ENCODE peak calls at places on chromosomes 2 and 18, in five cellular contexts. J is GM13976, Z is thoracic aorta, A is SK-N-SH, Q is psoas muscle. N is an unnamed sample.

GRCh38 chr2:28855193-28855592 is 14.9 kb downstream of the TRMT61B start:
- DNase-seq in Z (no peak), A (no peak), J (no peak), Q (no peak), N (no peak)

GRCh38 chr2:85395912-85396475 is 14.2 kb downstream of the CAPG start:
- DNase-seq in A (no peak), Q (no peak), Z (no peak), J (no peak), N (no peak)

GRCh38 chr2:227511239-227511930 is 39.4 kb downstream of the AGFG1 start:
- DNase-seq in Z (no peak), J (no peak), Q (no peak), A (no peak), N (no peak)

GRCh38 chr2:170571612-170572011 is 143.5 kb upstream of the SP5 start:
- DNase-seq in A (no peak), Z (no peak), Q (no peak), J (no peak), N (no peak)

GRCh38 chr2:45168731-45169338 is 159.6 kb upstream of the SIX2 start:
- DNase-seq in J (peak), Q (peak), A (peak), Z (no peak), N (peak)

GRCh38 chr2:138356178-138356577 is 145.4 kb upstream of the SPOPL start:
- DNase-seq in A (no peak), J (no peak), Z (no peak), Q (no peak), N (no peak)

GRCh38 chr2:41998201-41998781 is 49.5 kb upstream of the PKDCC start:
- DNase-seq in A (no peak), Q (no peak), J (no peak), Z (no peak), N (no peak)

GRCh38 chr2:7011376-7012083 is 94.3 kb downstream of the RNF144A start:
- DNase-seq in Z (no peak), Q (no peak), J (no peak), A (no peak), N (no peak)

GRCh38 chr2:196205891-196206408 is 34.6 kb upstream of the STK17B start:
- DNase-seq in A (no peak), Z (no peak), Q (no peak), J (no peak), N (no peak)

GRCh38 chr2:205139822-205140612 is 542.3 kb upstream of the NRP2 start:
- DNase-seq in Z (no peak), J (no peak), Q (peak), A (no peak), N (peak)

GRCh38 chr2:30872797-30873196 is 65.6 kb upstream of the CAPN13 start:
- DNase-seq in A (no peak), J (no peak), Z (no peak), Q (no peak), N (no peak)

GRCh38 chr2:224449212-224450147 is 47.6 kb upstream of the FAM124B start:
- DNase-seq in J (peak), Z (no peak), Q (no peak), A (peak), N (no peak)

GRCh38 chr18:59127047-59127446 is 12.6 kb upstream of the SEC11C start:
- DNase-seq in Q (no peak), Z (no peak), A (no peak), J (no peak), N (no peak)

GRCh38 chr18:9898792-9899549 is 13.2 kb downstream of the TXNDC2 start:
- DNase-seq in Q (no peak), J (no peak), Z (no peak), A (no peak), N (no peak)

GRCh38 chr2:119049968-119050657 is 108.1 kb downstream of the MARCO start:
- DNase-seq in Q (no peak), Z (no peak), A (no peak), J (no peak), N (no peak)

GRCh38 chr2:43402002-43402401 is 175.6 kb upstream of the ZFP36L2 start:
- DNase-seq in Q (no peak), A (no peak), J (peak), Z (no peak), N (no peak)

GRCh38 chr2:238847841-238848565 is at the start of gene TWIST2:
- DNase-seq in J (no peak), A (peak), Z (peak), Q (peak), N (peak)

GRCh38 chr18:9017170-9017899 is 85.2 kb upstream of the NDUFV2 start:
- DNase-seq in A (peak), Q (peak), J (peak), Z (peak), N (peak)

GRCh38 chr2:96116424-96116878 is at the start of gene ADRA2B:
- DNase-seq in J (peak), Z (no peak), A (peak), Q (no peak), N (no peak)

GRCh38 chr2:108965540-108966299 is 23.3 kb downstream of the EDAR start:
- DNase-seq in Z (no peak), Q (no peak), J (no peak), A (no peak), N (no peak)

GRCh38 chr2:43077876-43078275 is 148.5 kb downstream of the ZFP36L2 start:
- DNase-seq in A (no peak), Q (no peak), J (no peak), Z (no peak), N (no peak)

GRCh38 chr18:41906528-41907256 is 48.3 kb upstream of the PIK3C3 start:
- DNase-seq in A (peak), Z (no peak), Q (no peak), J (peak), N (peak)

GRCh38 chr2:26299488-26300092 is 46.4 kb upstream of the SELENOI start:
- DNase-seq in Z (no peak), A (no peak), Q (no peak), J (no peak), N (peak)

GRCh38 chr2:40886100-40886499 is 434.2 kb upstream of the SLC8A1 start:
- DNase-seq in Q (no peak), Z (no peak), A (no peak), J (no peak), N (no peak)

GRCh38 chr2:136322436-136322835 is 204.5 kb upstream of the CXCR4 start:
- DNase-seq in Z (no peak), J (no peak), A (no peak), Q (no peak), N (no peak)

GRCh38 chr2:132568679-132569078 is 101.3 kb downstream of the LYPD1 start:
- DNase-seq in A (no peak), Q (no peak), J (no peak), Z (no peak), N (no peak)

GRCh38 chr2:60926751-60927568 is 45.6 kb downstream of the REL start:
- DNase-seq in Z (no peak), A (no peak), Q (no peak), J (no peak), N (no peak)

GRCh38 chr18:6747646-6748045 is 18.1 kb downstream of the ARHGAP28 start:
- DNase-seq in A (no peak), Z (no peak), Q (no peak), J (no peak), N (no peak)

GRCh38 chr2:96147593-96148201 is 2.5 kb upstream of the DUSP2 start:
- DNase-seq in Z (peak), J (no peak), Q (no peak), A (peak), N (no peak)

GRCh38 chr2:239648607-239649006 is 247.8 kb upstream of the HDAC4 start:
- DNase-seq in A (no peak), Z (no peak), J (no peak), Q (no peak), N (no peak)

GRCh38 chr2:111950241-111950640 is 51.8 kb downstream of the MERTK start:
- DNase-seq in Z (no peak), J (no peak), Q (no peak), A (no peak), N (no peak)

GRCh38 chr2:240353086-240353798 is 82.2 kb upstream of the GPC1 start:
- DNase-seq in J (no peak), Z (no peak), Q (no peak), A (peak), N (no peak)

GRCh38 chr2:215793747-215794595 is 219.4 kb downstream of the MREG start:
- DNase-seq in Z (peak), Q (no peak), J (no peak), A (no peak), N (no peak)

GRCh38 chr2:204483497-204484164 is 61.6 kb upstream of the PARD3B start:
- DNase-seq in Q (no peak), A (peak), J (no peak), Z (no peak), N (no peak)

GRCh38 chr2:156803243-156803642 is 367.1 kb downstream of the GPD2 start:
- DNase-seq in Z (no peak), Q (no peak), J (no peak), A (no peak), N (no peak)

DNA sequence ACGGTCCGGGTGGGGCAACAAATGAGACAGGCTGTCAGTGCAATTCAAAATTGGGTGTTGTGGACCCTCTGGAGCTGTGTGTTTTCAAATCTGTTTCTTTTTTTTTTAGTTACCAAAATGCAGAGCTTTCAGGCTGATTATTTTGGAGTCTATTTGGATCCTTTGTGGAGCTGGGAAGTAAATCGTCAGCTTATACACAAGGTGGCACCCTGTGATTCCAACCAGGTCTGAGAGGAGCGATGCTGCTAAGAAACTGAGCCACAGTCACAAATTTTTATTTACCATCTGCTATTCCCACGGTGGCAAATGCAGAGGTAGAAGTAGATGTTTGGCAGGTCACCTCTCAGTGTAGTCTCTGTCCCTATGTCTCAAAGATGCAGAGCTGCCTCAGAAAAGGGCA is 3.8 kb upstream of the EPC2 start:
- DNase-seq in Z (no peak), J (no peak), A (peak), Q (no peak), N (no peak)
- TF ChIP-seq CTCF in Z (no peak), J (no peak), A (peak), Q (no peak), N (no peak)

GRCh38 chr2:8539743-8540551 is 141.9 kb upstream of the ID2 start:
- DNase-seq in Q (no peak), A (peak), J (no peak), Z (no peak), N (no peak)
- TF ChIP-seq CTCF in Q (no peak), A (no peak), J (no peak), Z (no peak), N (no peak)

GRCh38 chr2:19688059-19688458 is 213.7 kb downstream of the TTC32 start:
- DNase-seq in Z (peak), A (no peak), J (no peak), Q (no peak), N (no peak)
- TF ChIP-seq CTCF in Z (no peak), A (no peak), J (no peak), Q (no peak), N (no peak)

DNA sequence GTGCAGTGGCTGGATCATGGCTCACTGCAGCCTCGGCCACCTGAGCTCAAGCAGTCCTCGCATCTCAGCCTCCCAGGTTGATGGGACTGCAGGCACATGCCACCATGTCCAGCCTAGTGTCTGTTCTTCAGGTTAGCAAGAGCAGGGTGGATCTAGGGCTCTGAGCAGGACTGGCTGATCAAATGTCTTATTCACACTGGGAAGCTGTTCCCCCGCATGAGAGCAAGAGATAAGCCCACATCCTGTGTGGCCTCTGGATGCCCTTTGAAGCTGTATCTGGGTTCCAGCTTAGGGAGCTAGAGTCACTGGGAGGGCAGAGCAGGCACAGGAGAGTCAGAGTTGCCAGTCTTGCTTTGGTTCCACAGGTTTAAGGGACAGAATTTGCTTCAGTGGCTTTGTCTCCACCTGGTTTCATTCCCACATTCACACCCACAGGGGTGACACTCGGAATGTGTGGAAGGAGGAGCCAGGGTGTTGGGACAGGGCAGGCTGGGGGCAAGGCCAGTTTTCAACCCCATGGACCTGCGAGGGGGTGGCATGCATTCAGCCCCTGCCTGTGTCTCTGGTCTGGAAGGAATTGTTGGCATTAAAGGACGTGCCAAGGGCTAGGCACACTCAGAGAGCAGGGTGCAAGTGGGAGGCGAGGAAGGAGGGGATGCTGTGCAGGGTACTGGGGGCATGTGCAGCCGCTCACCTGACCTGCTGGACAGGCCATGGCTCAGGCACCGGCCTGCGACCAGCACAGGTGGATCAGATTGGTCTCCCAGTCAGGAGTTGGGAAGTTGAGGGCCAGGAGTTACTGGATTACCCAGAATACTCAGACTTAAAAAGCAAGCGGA is 24.5 kb downstream of the PTPN18 start:
- DNase-seq in Z (no peak), J (no peak), A (no peak), Q (no peak), N (no peak)
- TF ChIP-seq CTCF in Z (no peak), J (no peak), A (no peak), Q (no peak), N (no peak)

GRCh38 chr2:143513081-143513480 is 383.9 kb downstream of the ARHGAP15 start:
- DNase-seq in Q (no peak), A (peak), J (peak), Z (no peak), N (peak)
- TF ChIP-seq CTCF in Q (peak), A (peak), J (peak), Z (peak), N (peak)

GRCh38 chr2:209463226-209463625 is 39.4 kb downstream of the MAP2 start:
- DNase-seq in Q (no peak), A (no peak), J (no peak), Z (no peak), N (no peak)
- TF ChIP-seq CTCF in Q (no peak), A (peak), J (no peak), Z (peak), N (peak)

N was measured in neural crest cell.